ENCODE peak calls at places on chromosomes 4 and X, in five cellular contexts. C, G, A, O and E are unnamed samples.

GRCh38 chrX:154600962-154601374 is 16.0 kb downstream of the CTAG1A start:
- DNase-seq in O (peak), C (no peak), A (no peak), G (no peak), E (no peak)

GRCh38 chr4:69823481-69824186 is 36.3 kb downstream of the SULT1E1 start:
- DNase-seq in G (no peak), O (peak), C (peak), A (no peak), E (no peak)

GRCh38 chr4:2793920-2794706 is 1.2 kb downstream of the SH3BP2 start:
- DNase-seq in O (no peak), A (no peak), G (peak), C (peak), E (no peak)

GRCh38 chr4:168483786-168484185 is 3.5 kb upstream of the DDX60L start:
- DNase-seq in O (no peak), G (no peak), A (no peak), C (no peak), E (no peak)

GRCh38 chrX:9995855-9996339 is 28.7 kb downstream of the CLDN34 start:
- DNase-seq in G (peak), A (peak), O (peak), C (peak), E (peak)

GRCh38 chrX:51837926-51838325 is 55.5 kb upstream of the MAGED1 start:
- DNase-seq in O (no peak), A (no peak), C (peak), G (peak), E (peak)

GRCh38 chr4:119506761-119507160 is 121.8 kb downstream of the PDE5A start:
- DNase-seq in C (no peak), A (no peak), O (no peak), G (no peak), E (no peak)

GRCh38 chr4:150771374-150771773 is 189.4 kb downstream of the MAB21L2 start:
- DNase-seq in C (no peak), O (no peak), G (no peak), A (no peak), E (no peak)

GRCh38 chr4:75844151-75844662 is 58.0 kb downstream of the PPEF2 start:
- DNase-seq in G (no peak), O (peak), A (no peak), C (no peak), E (peak)

GRCh38 chr4:113634081-113634969 is 127.2 kb downstream of the CAMK2D start:
- DNase-seq in C (no peak), G (no peak), A (no peak), O (no peak), E (no peak)

GRCh38 chr4:163171590-163171989 is 4.9 kb upstream of the NAF1 start:
- DNase-seq in C (no peak), O (no peak), G (no peak), A (no peak), E (no peak)

GRCh38 chr4:85741921-85742591 is 267.1 kb downstream of the ARHGAP24 start:
- DNase-seq in G (peak), A (peak), O (no peak), C (no peak), E (no peak)

GRCh38 chr4:11271263-11271662 is 157.4 kb downstream of the HS3ST1 start:
- DNase-seq in A (no peak), G (no peak), O (no peak), C (peak), E (no peak)

GRCh38 chr4:109648266-109648996 is 54.8 kb downstream of the CASP6 start:
- DNase-seq in G (no peak), C (no peak), A (no peak), O (no peak), E (no peak)

GRCh38 chr4:128571747-128572146 is 237.8 kb upstream of the JADE1 start:
- DNase-seq in G (no peak), O (peak), A (no peak), C (no peak), E (peak)

GRCh38 chrX:149522914-149523313 is 17.8 kb upstream of the IDS start:
- DNase-seq in C (no peak), O (no peak), G (no peak), A (no peak), E (no peak)

GRCh38 chr4:86302242-86302641 is 57.6 kb downstream of the MAPK10 start:
- DNase-seq in A (peak), O (peak), G (no peak), C (peak), E (peak)

GRCh38 chr4:113978561-113979156 is 788 bp downstream of the ARSJ start:
- DNase-seq in G (no peak), C (no peak), A (no peak), O (peak), E (no peak)

GRCh38 chr4:121243476-121243875 is 79.4 kb upstream of the TNIP3 start:
- DNase-seq in A (no peak), O (no peak), G (no peak), C (no peak), E (no peak)
- H3K4me3 ChIP-seq in A (no peak), O (no peak), G (no peak), C (no peak), E (no peak)

GRCh38 chr4:3811621-3812020 is 45.4 kb downstream of the ADRA2C start:
- DNase-seq in A (no peak), C (no peak), O (no peak), G (no peak), E (no peak)

GRCh38 chr4:3814026-3814570 is 47.9 kb downstream of the ADRA2C start:
- DNase-seq in O (no peak), A (no peak), C (no peak), G (no peak), E (no peak)

GRCh38 chr4:3810796-3811485 is 44.8 kb downstream of the ADRA2C start:
- DNase-seq in G (no peak), O (no peak), A (no peak), C (no peak), E (no peak)

GRCh38 chr4:3813151-3813905 is 47.1 kb downstream of the ADRA2C start:
- DNase-seq in C (no peak), G (no peak), A (no peak), O (no peak), E (no peak)

GRCh38 chr4:3812211-3812934 is 46.2 kb downstream of the ADRA2C start:
- DNase-seq in G (no peak), C (no peak), O (no peak), A (no peak), E (no peak)
- TF ChIP-seq CTCF in G (no peak), C (no peak), O (no peak), A (no peak), E (no peak)

DNA sequence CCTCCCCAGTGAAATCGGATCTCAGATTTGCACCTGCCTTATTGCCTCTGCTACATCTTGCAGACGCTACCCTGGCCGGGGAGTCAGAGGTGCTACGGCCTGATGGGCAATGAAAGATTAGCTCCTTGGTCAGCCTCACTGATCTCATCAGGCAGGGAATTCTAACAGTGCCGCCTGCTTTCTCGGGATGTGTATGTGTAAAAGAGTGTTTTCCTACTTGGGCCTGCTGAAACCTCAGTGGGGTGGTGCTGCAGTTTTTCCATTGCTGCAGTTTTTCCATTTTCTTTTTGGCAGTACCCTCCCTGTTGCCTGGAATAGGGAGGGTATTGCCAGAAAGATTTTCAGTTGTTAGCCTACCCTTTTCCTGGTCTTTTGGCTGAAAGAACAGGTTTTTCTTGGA is 117.5 kb downstream of the CDKL5 start:
- DNase-seq in G (no peak), A (no peak), O (no peak), C (no peak), E (no peak)
- H3K4me3 ChIP-seq in G (no peak), A (no peak), O (no peak), C (no peak), E (no peak)

DNA sequence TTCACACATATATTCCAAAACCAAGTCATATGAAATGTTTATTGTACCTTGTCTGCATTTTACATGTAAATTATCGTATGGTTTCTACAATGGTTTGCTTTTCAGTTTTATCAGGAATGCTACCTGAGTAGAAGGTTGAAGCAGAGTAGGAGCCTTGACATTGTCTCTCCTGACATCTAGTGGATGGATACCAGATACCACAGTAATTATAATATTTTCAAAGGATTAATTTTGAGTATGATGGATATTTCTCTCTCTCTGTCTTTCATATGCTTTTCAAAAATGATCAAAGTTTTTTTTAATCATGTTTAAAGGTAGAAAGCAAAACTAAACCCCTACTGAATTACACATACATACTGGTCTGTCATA is 109.4 kb upstream of the KLHL13 start:
- DNase-seq in O (no peak), G (no peak), A (no peak), C (no peak), E (no peak)
- TF ChIP-seq CTCF in O (peak), G (peak), A (no peak), C (peak), E (peak)

GRCh38 chrX:80806557-80806956 is 3.1 kb downstream of the BRWD3 start:
- DNase-seq in C (no peak), G (no peak), O (no peak), A (no peak), E (no peak)
- H3K4me3 ChIP-seq in C (no peak), G (peak), O (no peak), A (no peak), E (no peak)

GRCh38 chr4:180909279-180909678 is 1333.9 kb upstream of the TENM3 start:
- DNase-seq in C (no peak), O (peak), A (no peak), G (no peak), E (no peak)
- TF ChIP-seq CTCF in C (no peak), O (peak), A (no peak), G (no peak), E (peak)

DNA sequence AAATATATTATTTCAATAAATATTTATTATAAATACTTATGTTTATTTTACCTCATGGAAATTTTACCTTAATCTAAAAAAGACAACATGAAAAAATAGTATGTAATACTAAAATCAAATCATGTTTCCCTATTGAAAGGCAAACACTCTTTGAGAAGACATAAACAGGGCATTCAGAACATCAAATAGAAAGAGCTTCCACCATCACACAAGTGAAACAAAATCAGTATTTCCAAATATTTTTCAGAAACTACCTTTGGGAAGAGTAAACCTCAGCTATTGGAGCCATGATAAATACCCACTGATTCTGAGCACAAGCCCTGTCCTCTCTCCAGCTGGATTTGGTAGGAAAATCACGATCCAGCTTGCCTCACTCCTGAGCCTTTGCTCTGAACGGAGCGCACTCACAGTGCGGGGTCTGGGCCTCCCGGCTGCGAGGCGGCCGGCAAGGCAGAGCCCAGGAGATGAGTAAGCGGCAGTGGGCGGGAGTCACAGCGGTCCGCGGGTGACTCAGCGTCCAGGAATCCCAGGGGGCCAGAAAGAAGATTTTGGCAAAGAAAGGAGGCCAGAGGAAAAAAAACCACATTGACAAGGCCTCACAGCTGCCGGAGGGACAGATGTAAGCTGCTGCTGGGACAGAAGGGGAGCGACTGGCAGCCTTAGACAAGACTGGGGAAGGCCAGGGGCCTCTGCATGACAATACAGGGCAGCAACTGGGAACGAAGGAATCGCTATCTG is 14.7 kb upstream of the ANXA5 start:
- DNase-seq in A (peak), O (peak), G (peak), C (peak), E (peak)
- H3K4me3 ChIP-seq in A (peak), O (peak), G (peak), C (no peak), E (peak)

GRCh38 chr4:74794341-74794801 is at the start of gene BTC:
- DNase-seq in C (peak), A (peak), O (peak), G (no peak), E (no peak)
- TF ChIP-seq CTCF in C (peak), A (no peak), O (peak), G (peak), E (peak)

DNA sequence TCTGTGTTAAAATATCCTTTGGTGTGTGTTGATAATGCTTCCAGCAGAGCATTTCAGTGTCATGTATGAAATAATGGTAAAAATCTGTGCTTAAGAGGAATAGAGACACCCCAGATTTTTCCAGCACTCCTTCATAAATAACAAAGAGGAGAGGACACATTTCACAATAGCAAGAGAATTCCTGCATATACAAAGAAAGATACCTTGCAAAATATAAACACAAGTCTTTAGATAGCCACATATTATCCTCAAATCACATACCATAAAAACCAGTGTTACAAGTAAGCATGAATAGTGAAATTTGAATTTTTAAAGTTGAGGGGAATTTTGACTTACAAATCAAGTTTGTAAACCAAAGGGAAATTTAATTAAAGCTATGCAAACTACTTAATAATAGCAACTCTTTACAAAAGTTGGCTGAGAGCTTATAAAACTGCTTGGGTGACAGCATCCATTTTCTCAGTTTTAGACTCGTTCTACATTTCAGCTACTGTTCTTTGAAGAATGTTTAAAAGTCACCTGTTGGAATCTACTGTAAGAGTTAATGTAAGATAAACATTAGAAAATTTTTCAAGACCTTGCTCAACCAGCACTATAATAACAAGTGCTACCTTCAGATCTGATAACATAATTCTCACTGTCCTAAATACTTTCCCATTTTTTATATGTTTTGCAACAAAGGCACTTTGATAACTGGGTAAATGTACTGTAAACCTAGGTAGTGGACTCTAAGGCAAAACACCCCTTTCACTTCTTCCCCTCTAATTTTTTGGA is 3.7 kb downstream of the APELA start:
- DNase-seq in G (no peak), O (no peak), C (no peak), A (no peak), E (no peak)
- H3K4me3 ChIP-seq in G (no peak), O (no peak), C (no peak), A (no peak), E (no peak)

GRCh38 chrX:17359500-17359899 is 15.5 kb upstream of the NHS start:
- DNase-seq in O (peak), G (no peak), C (no peak), A (no peak), E (peak)

GRCh38 chrX:17355976-17356375 is 19.0 kb upstream of the NHS start:
- DNase-seq in C (no peak), A (no peak), G (no peak), O (no peak), E (no peak)

GRCh38 chrX:17361620-17362019 is 13.4 kb upstream of the NHS start:
- DNase-seq in G (no peak), O (no peak), C (no peak), A (no peak), E (no peak)
- TF ChIP-seq CTCF in G (no peak), O (peak), C (no peak), A (no peak), E (peak)